ENCODE peak calls at places on chromosomes 11 and 22, in four cellular contexts. One of them, this sample, is unnamed.

GRCh38 chr11:33044281-33044680 is 4.9 kb downstream of the TCP11L1 start:
- DNase-seq in Peyer's patch: no peak
- DNase-seq in sigmoid colon: no peak
- DNase-seq in esophagus squamous epithelium: no peak
- DNase-seq in this sample: peak

GRCh38 chr22:39745789-39746188 is 147.8 kb downstream of the ENTHD1 start:
- DNase-seq in Peyer's patch: no peak
- DNase-seq in esophagus squamous epithelium: no peak
- DNase-seq in sigmoid colon: no peak
- DNase-seq in this sample: no peak

GRCh38 chr22:46233231-46233630 is 16.9 kb downstream of the CDPF1 start:
- DNase-seq in Peyer's patch: no peak
- DNase-seq in esophagus squamous epithelium: no peak
- DNase-seq in sigmoid colon: peak
- DNase-seq in this sample: peak

GRCh38 chr11:7974668-7975067 is 9.4 kb upstream of the NLRP10 start:
- DNase-seq in esophagus squamous epithelium: no peak
- DNase-seq in sigmoid colon: no peak
- DNase-seq in Peyer's patch: no peak
- DNase-seq in this sample: no peak

GRCh38 chr22:33163815-33164214 is 105.6 kb upstream of the SYN3 start:
- DNase-seq in Peyer's patch: no peak
- DNase-seq in sigmoid colon: no peak
- DNase-seq in esophagus squamous epithelium: no peak
- DNase-seq in this sample: no peak

GRCh38 chr11:6438979-6439571 is 1.7 kb downstream of the HPX start:
- DNase-seq in sigmoid colon: no peak
- DNase-seq in Peyer's patch: peak
- DNase-seq in esophagus squamous epithelium: no peak
- DNase-seq in this sample: peak

GRCh38 chr11:77361184-77361583 is 59.7 kb upstream of the GDPD4 start:
- DNase-seq in sigmoid colon: no peak
- DNase-seq in esophagus squamous epithelium: no peak
- DNase-seq in Peyer's patch: no peak
- DNase-seq in this sample: no peak

GRCh38 chr22:38298312-38299000 is 18.8 kb downstream of the CSNK1E start:
- DNase-seq in esophagus squamous epithelium: no peak
- DNase-seq in sigmoid colon: no peak
- DNase-seq in Peyer's patch: no peak
- DNase-seq in this sample: no peak

GRCh38 chr11:82980292-82980691 is 78.8 kb downstream of the DDIAS start:
- DNase-seq in sigmoid colon: no peak
- DNase-seq in Peyer's patch: no peak
- DNase-seq in esophagus squamous epithelium: no peak
- DNase-seq in this sample: no peak

GRCh38 chr11:117189191-117189940 is 9.8 kb upstream of the TAGLN start:
- DNase-seq in esophagus squamous epithelium: peak
- DNase-seq in sigmoid colon: peak
- DNase-seq in Peyer's patch: peak
- DNase-seq in this sample: peak

GRCh38 chr22:19181786-19182471 is 3.4 kb upstream of the SLC25A1 start:
- DNase-seq in sigmoid colon: no peak
- DNase-seq in esophagus squamous epithelium: no peak
- DNase-seq in Peyer's patch: no peak
- DNase-seq in this sample: no peak

GRCh38 chr22:37609240-37610152 is 862 bp downstream of the GGA1 start:
- DNase-seq in Peyer's patch: no peak
- DNase-seq in esophagus squamous epithelium: no peak
- DNase-seq in sigmoid colon: no peak
- DNase-seq in this sample: no peak

GRCh38 chr11:6391548-6392134 is 1.4 kb downstream of the SMPD1 start:
- DNase-seq in esophagus squamous epithelium: no peak
- DNase-seq in Peyer's patch: no peak
- DNase-seq in sigmoid colon: no peak
- DNase-seq in this sample: no peak

GRCh38 chr11:16184588-16184987 is 171.8 kb downstream of the SOX6 start:
- DNase-seq in esophagus squamous epithelium: no peak
- DNase-seq in Peyer's patch: peak
- DNase-seq in sigmoid colon: no peak
- DNase-seq in this sample: no peak

GRCh38 chr11:132972565-132972964 is 559.7 kb downstream of the OPCML start:
- DNase-seq in Peyer's patch: no peak
- DNase-seq in sigmoid colon: no peak
- DNase-seq in esophagus squamous epithelium: no peak
- DNase-seq in this sample: no peak

GRCh38 chr22:32318361-32318760 is 39.3 kb upstream of the RFPL3 start:
- DNase-seq in esophagus squamous epithelium: no peak
- DNase-seq in sigmoid colon: no peak
- DNase-seq in Peyer's patch: peak
- DNase-seq in this sample: no peak

GRCh38 chr22:35451602-35452001 is 51.7 kb downstream of the MCM5 start:
- DNase-seq in Peyer's patch: no peak
- DNase-seq in sigmoid colon: no peak
- DNase-seq in esophagus squamous epithelium: no peak
- DNase-seq in this sample: no peak

GRCh38 chr11:13859986-13860385 is 102.5 kb upstream of the SPON1 start:
- DNase-seq in Peyer's patch: no peak
- DNase-seq in esophagus squamous epithelium: no peak
- DNase-seq in sigmoid colon: no peak
- DNase-seq in this sample: no peak

GRCh38 chr22:27110985-27111451 is 453.6 kb downstream of the MIAT start:
- DNase-seq in Peyer's patch: no peak
- DNase-seq in sigmoid colon: no peak
- DNase-seq in esophagus squamous epithelium: no peak
- DNase-seq in this sample: no peak

GRCh38 chr11:123185326-123185725 is 9.7 kb downstream of the CLMP start:
- DNase-seq in Peyer's patch: no peak
- DNase-seq in esophagus squamous epithelium: no peak
- DNase-seq in sigmoid colon: no peak
- DNase-seq in this sample: no peak

GRCh38 chr11:94400839-94401772 is at the start of gene GPR83:
- DNase-seq in Peyer's patch: no peak
- DNase-seq in sigmoid colon: no peak
- DNase-seq in esophagus squamous epithelium: no peak
- DNase-seq in this sample: no peak

GRCh38 chr11:44192701-44193100 is 97.2 kb downstream of the EXT2 start:
- DNase-seq in sigmoid colon: no peak
- DNase-seq in esophagus squamous epithelium: no peak
- DNase-seq in Peyer's patch: no peak
- DNase-seq in this sample: no peak

GRCh38 chr11:78742430-78742829 is 167.8 kb upstream of the NARS2 start:
- DNase-seq in Peyer's patch: peak
- DNase-seq in sigmoid colon: no peak
- DNase-seq in esophagus squamous epithelium: no peak
- DNase-seq in this sample: peak

GRCh38 chr22:31561238-31561887 is 65.0 kb downstream of the SFI1 start:
- DNase-seq in Peyer's patch: peak
- DNase-seq in esophagus squamous epithelium: no peak
- DNase-seq in sigmoid colon: peak
- DNase-seq in this sample: peak

GRCh38 chr22:39527481-39527961 is 5.0 kb downstream of the RPS19BP1 start:
- DNase-seq in sigmoid colon: no peak
- DNase-seq in Peyer's patch: peak
- DNase-seq in esophagus squamous epithelium: no peak
- DNase-seq in this sample: no peak

GRCh38 chr22:35437038-35437437 is 37.1 kb downstream of the MCM5 start:
- DNase-seq in Peyer's patch: no peak
- DNase-seq in esophagus squamous epithelium: no peak
- DNase-seq in sigmoid colon: no peak
- DNase-seq in this sample: no peak

GRCh38 chr11:61828629-61829407 is 718 bp downstream of the FADS2 start:
- DNase-seq in sigmoid colon: peak
- DNase-seq in Peyer's patch: no peak
- DNase-seq in esophagus squamous epithelium: no peak
- DNase-seq in this sample: no peak

GRCh38 chr22:41367039-41367679 is 14.6 kb upstream of the TEF start:
- DNase-seq in sigmoid colon: peak
- DNase-seq in Peyer's patch: peak
- DNase-seq in esophagus squamous epithelium: no peak
- DNase-seq in this sample: peak
- TF ChIP-seq CTCF in sigmoid colon: no peak
- TF ChIP-seq CTCF in Peyer's patch: peak
- TF ChIP-seq CTCF in esophagus squamous epithelium: no peak
- TF ChIP-seq CTCF in this sample: no peak

DNA sequence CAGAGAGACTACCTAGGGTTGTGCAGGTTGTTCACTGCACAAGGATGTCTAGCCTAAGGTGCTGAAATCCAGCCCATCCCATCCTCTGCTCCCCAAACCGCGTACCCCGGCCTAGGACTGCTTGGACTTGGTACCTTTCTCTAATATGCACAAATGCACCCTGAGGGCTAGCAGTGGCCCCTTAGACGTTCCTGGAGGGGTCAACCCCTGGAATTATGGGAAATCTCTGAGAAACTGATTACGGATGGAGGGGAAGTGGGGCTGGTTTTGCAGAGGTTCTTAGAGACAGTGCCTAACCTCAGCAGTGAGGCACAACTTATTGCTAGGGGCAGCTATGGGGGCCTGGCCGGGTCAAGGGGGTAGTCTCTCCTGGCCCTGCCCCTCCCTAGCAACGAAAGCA is 2.5 kb downstream of the C11orf68 start:
- DNase-seq in esophagus squamous epithelium: no peak
- DNase-seq in sigmoid colon: no peak
- DNase-seq in Peyer's patch: no peak
- DNase-seq in this sample: no peak
- H3K4me3 ChIP-seq in esophagus squamous epithelium: peak
- H3K4me3 ChIP-seq in sigmoid colon: no peak
- H3K4me3 ChIP-seq in Peyer's patch: no peak
- H3K4me3 ChIP-seq in this sample: no peak

GRCh38 chr11:2115308-2115707 is 23.9 kb downstream of the IGF2 start:
- DNase-seq in sigmoid colon: no peak
- DNase-seq in Peyer's patch: no peak
- DNase-seq in esophagus squamous epithelium: no peak
- DNase-seq in this sample: no peak

GRCh38 chr11:2118674-2119073 is 20.5 kb downstream of the IGF2 start:
- DNase-seq in Peyer's patch: no peak
- DNase-seq in esophagus squamous epithelium: no peak
- DNase-seq in sigmoid colon: no peak
- DNase-seq in this sample: no peak

GRCh38 chr11:2113776-2114175 is 25.4 kb downstream of the IGF2 start:
- DNase-seq in sigmoid colon: no peak
- DNase-seq in esophagus squamous epithelium: no peak
- DNase-seq in Peyer's patch: no peak
- DNase-seq in this sample: no peak

GRCh38 chr11:2116680-2117079 is 22.5 kb downstream of the IGF2 start:
- DNase-seq in sigmoid colon: no peak
- DNase-seq in Peyer's patch: no peak
- DNase-seq in esophagus squamous epithelium: no peak
- DNase-seq in this sample: no peak

DNA sequence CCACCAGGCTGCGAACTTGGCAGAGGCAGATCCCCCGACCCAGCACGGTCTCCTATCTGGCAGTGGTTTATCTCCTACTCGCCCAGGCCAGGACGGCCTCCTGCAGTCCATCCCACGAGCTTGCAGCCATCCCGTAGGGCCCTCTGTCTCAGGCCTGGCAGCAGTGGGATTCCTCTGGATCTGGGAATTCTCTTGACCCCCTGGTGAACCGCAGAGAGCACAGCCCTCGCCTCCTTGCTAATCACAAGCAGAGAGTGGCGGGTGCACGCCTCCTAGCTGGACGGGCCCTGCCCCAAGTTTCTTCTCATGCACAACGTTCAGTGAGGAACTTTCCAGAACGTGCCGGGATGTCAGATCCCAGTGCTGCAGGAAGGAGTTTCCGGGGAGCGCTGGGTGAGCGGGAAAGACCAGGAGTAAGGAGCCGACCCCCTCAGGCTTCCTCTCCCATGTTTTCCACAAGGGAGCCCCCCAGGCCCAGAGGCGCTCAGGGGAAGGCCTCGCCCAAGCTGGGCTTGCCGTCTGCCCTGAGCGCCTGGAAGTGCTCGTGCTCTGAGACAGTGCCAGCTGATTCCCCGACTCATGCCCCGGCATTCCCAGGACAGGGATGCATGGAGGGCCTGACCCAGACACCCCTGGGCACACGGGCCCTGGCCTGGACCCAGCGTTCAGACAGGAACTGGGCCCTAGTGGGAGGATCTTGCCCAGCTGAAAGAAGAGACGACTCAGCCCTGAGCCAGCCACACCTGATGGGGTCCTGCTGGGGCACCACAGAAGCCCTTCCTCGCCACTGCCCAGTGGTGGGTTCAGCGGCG is 24.6 kb downstream of the IGF2 start:
- DNase-seq in esophagus squamous epithelium: no peak
- DNase-seq in Peyer's patch: no peak
- DNase-seq in sigmoid colon: no peak
- DNase-seq in this sample: no peak
- TF ChIP-seq POLR2A in esophagus squamous epithelium: no peak
- TF ChIP-seq POLR2A in Peyer's patch: no peak
- TF ChIP-seq POLR2A in sigmoid colon: no peak
- TF ChIP-seq POLR2A in this sample: no peak

GRCh38 chr11:27839226-27839913 is 139.1 kb upstream of the BDNF start:
- DNase-seq in sigmoid colon: no peak
- DNase-seq in Peyer's patch: no peak
- DNase-seq in esophagus squamous epithelium: no peak
- DNase-seq in this sample: no peak
- TF ChIP-seq CTCF in sigmoid colon: no peak
- TF ChIP-seq CTCF in Peyer's patch: no peak
- TF ChIP-seq CTCF in esophagus squamous epithelium: no peak
- TF ChIP-seq CTCF in this sample: no peak

GRCh38 chr22:45006101-45006872 is 3.5 kb downstream of the PHF21B start:
- DNase-seq in Peyer's patch: no peak
- DNase-seq in sigmoid colon: no peak
- DNase-seq in esophagus squamous epithelium: no peak
- DNase-seq in this sample: no peak

GRCh38 chr22:45006873-45007246 is 2.9 kb downstream of the PHF21B start:
- DNase-seq in sigmoid colon: peak
- DNase-seq in esophagus squamous epithelium: no peak
- DNase-seq in Peyer's patch: no peak
- DNase-seq in this sample: no peak

GRCh38 chr22:45007946-45008852 is 1.6 kb downstream of the PHF21B start:
- DNase-seq in esophagus squamous epithelium: no peak
- DNase-seq in sigmoid colon: no peak
- DNase-seq in Peyer's patch: no peak
- DNase-seq in this sample: no peak

GRCh38 chr22:45008853-45009751 is 703 bp downstream of the PHF21B start:
- DNase-seq in Peyer's patch: no peak
- DNase-seq in sigmoid colon: no peak
- DNase-seq in esophagus squamous epithelium: no peak
- DNase-seq in this sample: no peak

GRCh38 chr22:45007247-45007945 is 2.4 kb downstream of the PHF21B start:
- DNase-seq in sigmoid colon: no peak
- DNase-seq in Peyer's patch: no peak
- DNase-seq in esophagus squamous epithelium: no peak
- DNase-seq in this sample: no peak
- H3K4me3 ChIP-seq in sigmoid colon: peak
- H3K4me3 ChIP-seq in Peyer's patch: peak
- H3K4me3 ChIP-seq in esophagus squamous epithelium: peak
- H3K4me3 ChIP-seq in this sample: no peak

GRCh38 chr11:35484435-35484834 is 41.0 kb downstream of the PAMR1 start:
- DNase-seq in esophagus squamous epithelium: no peak
- DNase-seq in Peyer's patch: no peak
- DNase-seq in sigmoid colon: no peak
- DNase-seq in this sample: no peak
- TF ChIP-seq POLR2A in esophagus squamous epithelium: no peak
- TF ChIP-seq POLR2A in Peyer's patch: no peak
- TF ChIP-seq POLR2A in sigmoid colon: no peak
- TF ChIP-seq POLR2A in this sample: no peak

This sample was measured in lower leg skin.